ENCODE peak calls at places on chromosomes 12 and 14, in ten cellular contexts. T is esophagus squamous epithelium; E is naive thymus-derived CD4-positive, alpha-beta T cell; Q is PC-9; B is NCI-H82; D is kidney tubule cell; K is T-helper 17 cell; O is substantia nigra; N is astrocyte; I is frontal cortex. W is an unnamed sample.

GRCh38 chr12:110007874-110008273 is 8.6 kb downstream of the ANKRD13A start:
- DNase-seq in Q (no peak), D (no peak), N (no peak), K (no peak), B (no peak), E (no peak), T (no peak), O (no peak), I (no peak), W (no peak)

GRCh38 chr12:88781909-88782308 is 201.6 kb upstream of the KITLG start:
- DNase-seq in N (peak), K (no peak), T (no peak), O (no peak), E (no peak), D (peak), B (no peak), Q (peak), I (no peak), W (no peak)

GRCh38 chr14:91753501-91754128 is 21.7 kb upstream of the CATSPERB start:
- DNase-seq in I (no peak), N (no peak), K (no peak), E (no peak), B (no peak), D (peak), T (no peak), Q (peak), O (no peak), W (no peak)

GRCh38 chr14:50360093-50360492 is 36.6 kb downstream of the CDKL1 start:
- DNase-seq in O (no peak), Q (no peak), E (no peak), D (no peak), K (no peak), B (no peak), T (no peak), I (no peak), N (no peak), W (no peak)

GRCh38 chr12:46386360-46386867 is 13.8 kb upstream of the SLC38A2 start:
- DNase-seq in O (no peak), Q (peak), I (no peak), T (no peak), N (peak), D (peak), K (no peak), B (no peak), E (no peak), W (no peak)

GRCh38 chr12:125797421-125798175 is 732.4 kb downstream of the AACS start:
- DNase-seq in D (peak), Q (no peak), N (peak), I (no peak), E (no peak), B (no peak), O (no peak), T (no peak), K (no peak), W (no peak)

GRCh38 chr12:131832393-131833231 is 4.4 kb downstream of the MMP17 start:
- DNase-seq in Q (no peak), T (no peak), B (peak), N (no peak), I (peak), D (no peak), O (no peak), K (no peak), E (no peak), W (no peak)

GRCh38 chr12:31961137-31961536 is 1.9 kb downstream of the RESF1 start:
- DNase-seq in O (no peak), D (peak), K (no peak), T (no peak), Q (no peak), I (no peak), N (no peak), E (no peak), B (no peak), W (no peak)

GRCh38 chr12:124024263-124024678 is 51.3 kb downstream of the ZNF664 start:
- DNase-seq in K (no peak), Q (peak), E (no peak), B (no peak), D (no peak), N (no peak), I (no peak), O (no peak), T (no peak), W (peak)

GRCh38 chr14:24198845-24199524 is 3.7 kb upstream of the TM9SF1 start:
- DNase-seq in D (no peak), N (no peak), K (no peak), Q (no peak), T (no peak), O (no peak), E (no peak), I (no peak), B (no peak), W (no peak)

GRCh38 chr12:52074656-52075408 is 4.7 kb upstream of the SMIM41 start:
- DNase-seq in D (no peak), E (no peak), K (no peak), Q (no peak), N (no peak), O (no peak), T (no peak), B (no peak), I (no peak), W (no peak)

GRCh38 chr12:1444142-1444516 is 150.3 kb downstream of the FBXL14 start:
- DNase-seq in T (no peak), K (no peak), E (no peak), Q (no peak), O (no peak), D (no peak), N (no peak), I (no peak), B (no peak), W (no peak)

GRCh38 chr12:120639771-120640721 is at the start of gene CABP1:
- DNase-seq in E (peak), D (no peak), K (peak), N (no peak), I (peak), T (no peak), B (peak), O (no peak), Q (no peak), W (no peak)

GRCh38 chr14:91875515-91876286 is 8.4 kb upstream of the TC2N start:
- DNase-seq in N (no peak), E (no peak), B (peak), K (no peak), Q (no peak), I (no peak), D (no peak), T (no peak), O (no peak), W (no peak)

GRCh38 chr14:101708853-101709532 is 52.5 kb upstream of the PPP2R5C start:
- DNase-seq in T (no peak), N (no peak), D (no peak), O (no peak), I (no peak), E (no peak), B (peak), Q (peak), K (no peak), W (no peak)

GRCh38 chr12:113190761-113191160 is 5.2 kb downstream of the RITA1 start:
- DNase-seq in D (peak), T (no peak), Q (no peak), K (no peak), I (no peak), B (peak), N (peak), E (no peak), O (no peak), W (no peak)

GRCh38 chr14:100381386-100382105 is 58.4 kb downstream of the SLC25A47 start:
- DNase-seq in N (peak), T (no peak), B (no peak), K (no peak), Q (no peak), E (no peak), O (no peak), D (no peak), I (no peak), W (no peak)

GRCh38 chr14:100531152-100531551 is 56.1 kb downstream of the BEGAIN start:
- DNase-seq in E (peak), O (no peak), Q (no peak), T (no peak), N (no peak), K (peak), I (no peak), B (no peak), D (no peak), W (no peak)

GRCh38 chr12:101854747-101855146 is 22.6 kb upstream of the DRAM1 start:
- DNase-seq in O (no peak), K (no peak), E (no peak), T (no peak), I (no peak), N (no peak), B (no peak), Q (no peak), D (no peak), W (no peak)

GRCh38 chr12:52496054-52496453 is 3.0 kb upstream of the KRT6A start:
- DNase-seq in Q (no peak), B (no peak), E (no peak), O (no peak), N (no peak), D (no peak), T (no peak), I (no peak), K (no peak), W (no peak)

GRCh38 chr12:105334001-105334400 is 3.5 kb downstream of the C12orf75 start:
- DNase-seq in Q (no peak), K (no peak), O (no peak), D (no peak), E (no peak), T (no peak), N (peak), B (peak), I (no peak), W (no peak)

GRCh38 chr12:123908884-123909807 is 63.5 kb downstream of the CCDC92 start:
- DNase-seq in K (no peak), I (no peak), B (no peak), E (no peak), D (no peak), T (no peak), Q (no peak), O (no peak), N (no peak), W (no peak)

GRCh38 chr12:56013482-56013881 is 7.4 kb upstream of the IKZF4 start:
- DNase-seq in N (no peak), Q (no peak), I (no peak), D (no peak), K (no peak), O (no peak), E (no peak), T (no peak), B (no peak), W (no peak)

GRCh38 chr12:128381537-128381936 is 114.6 kb downstream of the TMEM132C start:
- DNase-seq in N (no peak), I (peak), E (no peak), T (no peak), O (peak), K (no peak), Q (no peak), B (peak), D (no peak), W (no peak)

GRCh38 chr14:55712505-55712904 is 132.5 kb downstream of the KTN1 start:
- DNase-seq in E (no peak), D (no peak), I (no peak), K (no peak), T (no peak), N (no peak), B (no peak), O (peak), Q (no peak), W (no peak)

GRCh38 chr14:23078692-23079116 is 16.2 kb downstream of the ACIN1 start:
- DNase-seq in K (no peak), Q (peak), B (no peak), T (no peak), O (no peak), D (peak), N (peak), I (no peak), E (no peak), W (no peak)

GRCh38 chr14:31270196-31270772 is 62.7 kb upstream of the HECTD1 start:
- DNase-seq in N (no peak), I (no peak), K (no peak), O (no peak), E (no peak), Q (no peak), B (peak), D (peak), T (no peak), W (no peak)

GRCh38 chr12:64674367-64674922 is 64.2 kb downstream of the RASSF3 start:
- DNase-seq in O (no peak), E (peak), N (no peak), D (no peak), K (peak), Q (no peak), B (no peak), I (no peak), T (no peak), W (no peak)

GRCh38 chr14:104935026-104935650 is 10.5 kb downstream of the PLD4 start:
- DNase-seq in B (peak), E (peak), N (no peak), K (no peak), D (no peak), Q (no peak), I (no peak), O (no peak), T (no peak), W (no peak)

GRCh38 chr12:49369723-49370145 is 2.5 kb downstream of the SPATS2 start:
- DNase-seq in I (no peak), B (peak), Q (no peak), K (no peak), N (peak), E (no peak), O (no peak), T (no peak), D (peak), W (no peak)

GRCh38 chr14:99389171-99389826 is 91.4 kb downstream of the SETD3 start:
- DNase-seq in Q (no peak), E (peak), T (no peak), I (no peak), B (peak), N (no peak), D (peak), K (no peak), O (peak), W (no peak)

GRCh38 chr12:4826909-4827308 is 82.8 kb upstream of the KCNA1 start:
- DNase-seq in O (no peak), B (no peak), I (no peak), D (no peak), N (no peak), T (no peak), Q (no peak), K (no peak), E (no peak), W (no peak)

GRCh38 chr14:71488703-71489141 is 443.5 kb upstream of the RGS6 start:
- DNase-seq in O (no peak), D (no peak), N (peak), K (no peak), T (no peak), I (no peak), E (no peak), Q (no peak), B (no peak), W (no peak)